ENCODE peak calls at places on chromosomes 12 and 14, in seven cellular contexts. G, E, S, U, T, I and K are unnamed samples.

GRCh38 chr14:68520637-68521556 is 272.0 kb downstream of the ZFP36L1 start:
- DNase-seq in U (peak), T (no peak), E (no peak), I (no peak), S (no peak), G (peak), K (no peak)

GRCh38 chr14:102474934-102475333 is 34.6 kb downstream of the ANKRD9 start:
- DNase-seq in E (peak), T (no peak), G (no peak), U (no peak), I (no peak), S (peak), K (no peak)

GRCh38 chr12:121325922-121326396 is 26.3 kb downstream of the ANAPC5 start:
- DNase-seq in G (no peak), I (no peak), S (no peak), U (no peak), T (no peak), E (no peak), K (no peak)

GRCh38 chr12:56358836-56359532 is 923 bp downstream of the STAT2 start:
- DNase-seq in G (peak), T (peak), E (peak), I (peak), S (no peak), U (peak), K (peak)

GRCh38 chr12:111363578-111363977 is 5.3 kb downstream of the PHETA1 start:
- DNase-seq in E (peak), U (no peak), S (peak), T (peak), I (no peak), G (no peak), K (no peak)

GRCh38 chr14:51552768-51553426 is 98.8 kb upstream of the FRMD6 start:
- DNase-seq in E (no peak), S (no peak), G (peak), U (peak), T (no peak), I (no peak), K (no peak)

GRCh38 chr12:94141004-94141764 is 7.2 kb upstream of the PLXNC1 start:
- DNase-seq in G (no peak), S (no peak), U (no peak), E (no peak), T (no peak), I (no peak), K (no peak)

GRCh38 chr14:74739293-74740030 is 23.7 kb upstream of the YLPM1 start:
- DNase-seq in E (peak), S (no peak), T (no peak), G (peak), U (peak), I (no peak), K (peak)

DNA sequence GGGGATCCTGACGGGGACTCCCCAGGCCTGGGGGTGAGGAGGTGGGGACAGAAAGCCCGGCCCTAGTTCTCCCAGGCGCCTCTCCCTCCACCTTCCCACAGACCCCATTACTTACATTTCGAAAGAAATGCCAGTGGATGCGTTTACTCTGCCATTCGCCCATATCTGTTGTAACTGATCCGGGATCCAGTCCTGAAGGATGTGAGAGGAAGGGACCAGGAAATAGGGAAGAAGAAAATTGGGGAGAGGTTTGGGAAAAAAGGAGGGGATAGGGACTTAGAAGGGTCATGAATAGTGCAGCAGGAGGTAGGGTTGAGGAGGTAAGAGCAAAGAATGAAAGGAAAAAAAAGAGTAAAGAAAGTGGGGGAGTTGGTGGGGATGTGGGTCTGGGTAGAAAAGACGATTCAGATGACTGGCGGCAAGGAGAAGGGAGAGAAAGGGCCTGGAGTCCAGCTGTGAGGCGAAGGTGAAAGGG is 1.1 kb downstream of the HOXC12 start:
- DNase-seq in U (no peak), T (no peak), E (no peak), I (no peak), G (no peak), S (no peak), K (no peak)
- H3K4me3 ChIP-seq in U (no peak), T (no peak), E (no peak), I (no peak), G (no peak), S (no peak), K (no peak)

GRCh38 chr12:29086325-29087271 is 62.5 kb upstream of the FAR2 start:
- DNase-seq in E (no peak), T (no peak), I (no peak), S (no peak), U (no peak), G (no peak), K (no peak)

DNA sequence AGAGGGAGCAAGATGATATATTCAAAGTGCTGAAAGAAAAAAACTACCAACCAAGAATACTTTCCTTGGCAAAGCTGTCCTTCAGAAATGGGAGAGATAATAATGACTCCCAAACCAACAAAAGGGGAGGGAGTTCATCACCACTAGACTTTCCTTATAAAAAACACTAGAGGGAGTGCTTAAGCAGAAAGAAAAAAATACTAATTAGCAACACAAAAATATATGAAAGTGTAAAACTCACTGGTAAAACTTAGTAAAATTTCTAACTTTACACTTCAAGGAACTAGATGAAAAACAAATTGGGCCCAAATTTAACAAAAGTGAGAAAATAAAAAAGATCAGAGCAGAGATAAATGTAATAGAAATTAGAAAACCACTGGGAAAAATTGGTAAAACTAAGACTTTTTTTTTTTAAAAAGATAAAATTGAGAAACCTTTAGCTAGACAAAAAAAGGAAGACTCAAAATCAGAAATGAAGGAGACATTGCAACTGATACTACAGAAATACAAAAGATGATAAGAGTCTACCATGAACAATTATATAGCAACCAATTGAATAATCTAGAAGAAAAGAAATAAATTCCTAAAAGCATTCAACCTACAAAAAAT is 60.4 kb upstream of the FAR2 start:
- DNase-seq in T (peak), E (peak), G (peak), I (peak), U (peak), S (no peak), K (peak)
- TF ChIP-seq CTCF in T (peak), E (peak), G (peak), I (peak), U (peak), S (peak), K (peak)

DNA sequence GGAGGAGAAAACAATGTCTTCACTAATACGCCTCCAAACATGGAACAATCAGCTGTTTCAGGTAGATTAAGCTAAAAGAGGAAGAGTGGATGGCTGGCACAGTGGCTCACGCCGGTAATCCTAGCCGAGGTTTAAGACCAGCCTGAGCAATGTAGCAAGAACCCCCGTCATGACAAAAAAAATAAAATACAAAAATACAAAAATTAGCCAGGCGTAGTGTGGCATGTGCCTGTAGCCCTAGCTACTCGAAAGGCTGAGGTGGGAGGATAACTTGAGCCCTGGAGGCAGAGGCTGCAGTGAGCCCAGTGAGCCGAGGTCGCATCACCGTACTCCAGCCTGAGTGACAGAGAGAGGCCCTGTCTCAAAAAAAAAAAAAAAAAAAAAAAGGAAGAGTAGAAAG is 1.2 kb upstream of the MED13L start:
- DNase-seq in T (no peak), E (no peak), G (no peak), I (peak), U (no peak), S (no peak), K (no peak)
- H3K4me3 ChIP-seq in T (no peak), E (no peak), G (no peak), I (no peak), U (no peak), S (no peak), K (no peak)

GRCh38 chr14:104226421-104227385 is 88.3 kb downstream of the KIF26A start:
- DNase-seq in I (peak), G (no peak), U (no peak), S (no peak), E (no peak), T (no peak), K (no peak)
- TF ChIP-seq CTCF in I (no peak), G (no peak), U (no peak), S (no peak), E (no peak), T (no peak), K (no peak)

DNA sequence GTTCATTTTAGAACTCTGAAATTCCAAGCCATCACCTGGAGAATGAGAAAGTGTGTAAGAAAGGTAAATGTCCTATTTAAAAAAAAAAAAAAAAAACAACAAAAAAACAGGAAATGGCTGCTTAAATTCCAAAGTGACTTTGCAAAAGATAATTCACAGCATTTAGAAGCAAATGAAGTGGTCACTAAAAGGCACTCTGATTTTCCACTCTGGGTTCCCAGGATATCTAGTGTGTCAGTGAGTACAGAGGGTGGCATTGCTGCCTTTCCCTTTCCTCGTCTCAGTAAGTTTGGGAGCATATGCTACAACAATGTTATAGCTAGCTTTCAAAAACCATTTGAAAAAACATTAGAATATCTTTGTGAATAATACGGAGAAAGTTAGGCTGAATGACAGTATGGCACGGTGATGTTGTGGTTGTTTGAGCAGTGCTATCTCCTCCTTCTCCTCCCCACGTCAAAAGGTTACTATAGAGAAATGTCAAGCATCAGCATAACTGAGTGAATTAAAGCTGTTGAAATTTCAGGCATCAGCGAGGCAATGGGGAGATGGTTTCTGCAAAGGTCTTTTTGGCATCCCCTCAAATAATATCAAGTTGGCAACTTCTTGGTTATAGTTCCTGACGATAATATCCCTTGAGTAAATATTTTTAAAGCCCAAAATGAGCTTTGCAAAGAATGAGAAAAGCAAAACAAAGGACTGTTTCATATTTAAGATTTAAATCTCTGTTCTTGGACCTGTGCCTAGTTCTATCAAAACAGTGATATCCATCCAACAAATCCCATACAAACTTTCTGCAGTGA is 164.5 kb upstream of the E2F7 start:
- DNase-seq in U (peak), T (peak), S (no peak), I (no peak), G (no peak), E (no peak), K (no peak)
- H3K4me3 ChIP-seq in U (no peak), T (no peak), S (no peak), I (no peak), G (no peak), E (no peak), K (no peak)

DNA sequence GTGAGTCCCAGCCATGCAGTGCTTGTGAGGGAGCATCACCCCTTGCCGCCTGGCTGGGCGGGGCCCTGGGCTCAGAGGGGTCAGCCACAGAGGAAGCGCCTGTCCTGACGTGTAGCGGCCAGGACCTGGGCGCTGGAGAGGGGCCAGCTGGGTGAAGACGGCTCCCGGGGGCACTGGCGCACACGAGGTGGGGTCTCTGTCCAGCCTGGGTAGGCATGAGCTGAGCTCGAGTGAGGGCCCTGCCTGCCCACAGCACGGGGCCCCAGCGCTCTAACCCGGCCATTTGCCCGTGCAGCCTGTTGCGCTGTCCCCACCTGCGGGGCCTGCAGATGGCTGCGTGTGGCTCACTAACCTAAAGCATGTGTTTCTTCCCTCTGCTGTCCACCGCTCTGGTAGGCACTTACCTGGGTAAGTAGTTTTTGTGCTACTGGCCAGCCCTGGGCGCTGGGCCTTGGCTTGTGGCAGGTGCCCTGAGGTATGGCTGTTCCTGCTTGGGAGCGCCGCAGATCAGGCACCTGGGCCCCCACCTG is 6.6 kb upstream of the CRIP2 start:
- DNase-seq in I (no peak), G (no peak), T (no peak), E (no peak), S (no peak), U (no peak), K (no peak)
- TF ChIP-seq CTCF in I (no peak), G (no peak), T (no peak), E (no peak), S (no peak), U (no peak), K (no peak)

DNA sequence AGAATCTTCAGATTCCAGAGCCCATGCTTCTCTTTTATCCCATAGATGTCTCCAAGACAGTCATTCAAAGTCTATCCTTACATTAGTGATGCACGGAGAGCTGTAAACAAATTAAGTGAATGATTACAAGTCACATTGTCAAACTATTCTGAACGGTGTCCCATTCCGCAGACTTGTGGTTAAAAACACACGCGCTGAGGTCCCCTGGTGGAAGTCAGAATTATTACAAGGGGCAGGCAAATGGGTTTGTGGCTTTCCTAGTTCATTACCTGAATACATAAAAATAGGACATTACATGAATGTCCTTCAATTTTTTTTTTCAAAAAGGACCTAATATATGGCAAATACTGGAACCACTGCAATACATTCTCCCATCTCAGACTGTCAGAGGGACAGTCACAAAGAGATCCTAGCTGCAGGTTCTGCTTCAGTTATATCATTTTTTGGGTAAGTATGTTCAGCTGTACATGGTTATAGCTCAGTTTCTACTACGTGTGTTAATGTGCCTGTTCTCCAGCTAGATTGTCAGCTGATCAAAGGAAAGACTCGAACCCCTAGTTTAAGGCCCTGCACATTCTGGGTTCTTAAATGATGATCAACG is 53.1 kb upstream of the STON2 start:
- DNase-seq in S (no peak), G (peak), T (peak), I (peak), U (peak), E (peak), K (peak)
- H3K4me3 ChIP-seq in S (no peak), G (no peak), T (no peak), I (no peak), U (no peak), E (no peak), K (no peak)

DNA sequence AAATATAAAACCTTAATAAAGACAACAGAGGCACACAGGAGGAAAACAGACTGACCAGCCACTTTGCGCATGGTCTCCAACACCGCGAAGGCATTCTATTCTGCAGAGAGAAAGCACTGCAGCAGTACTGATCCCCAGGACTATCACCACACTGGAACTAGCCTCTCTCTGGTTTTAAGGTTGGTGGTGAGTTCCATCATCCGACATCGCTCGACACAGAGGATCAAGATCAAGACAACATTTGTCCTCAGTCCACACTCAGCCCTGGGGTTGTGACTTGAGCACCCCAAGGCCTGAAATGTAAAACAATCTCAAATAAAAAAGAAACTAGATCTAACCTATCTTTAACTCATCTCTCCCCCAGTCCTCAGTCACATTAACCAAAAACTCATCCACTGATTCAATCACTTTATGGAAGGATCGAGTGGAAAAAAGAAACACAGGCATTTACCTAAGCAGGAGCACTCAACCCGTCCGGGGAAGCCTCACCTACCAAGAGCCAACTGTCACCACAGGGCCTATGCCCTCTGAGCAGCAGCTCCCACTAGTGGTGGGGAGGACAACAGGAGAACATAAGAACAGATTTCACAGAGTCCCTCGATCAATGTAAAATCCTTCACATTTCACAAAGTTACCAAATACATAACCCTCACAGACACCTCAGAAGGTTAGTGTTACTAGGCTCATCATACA is 17.7 kb downstream of the STXBP6 start:
- DNase-seq in E (no peak), I (peak), G (no peak), T (no peak), S (no peak), U (no peak), K (no peak)
- TF ChIP-seq CTCF in E (no peak), I (peak), G (peak), T (peak), S (no peak), U (peak), K (peak)

GRCh38 chr12:108305520-108305919 is 33.6 kb downstream of the CMKLR1 start:
- DNase-seq in T (peak), U (peak), S (peak), G (peak), E (peak), I (peak), K (peak)
- H3K4me3 ChIP-seq in T (no peak), U (no peak), S (peak), G (no peak), E (no peak), I (no peak), K (peak)

GRCh38 chr12:107395817-107396216 is 289.8 kb upstream of the PWP1 start:
- DNase-seq in G (no peak), T (peak), S (no peak), I (no peak), E (no peak), U (no peak), K (no peak)
- TF ChIP-seq CTCF in G (no peak), T (peak), S (no peak), I (no peak), E (no peak), U (no peak), K (no peak)